ENCODE peak calls at places on chromosomes 2 and 18, in nine cellular contexts. R, G, E, O, X, J, I, Z and U are unnamed samples.

GRCh38 chr2:152468832-152469692 is 134.1 kb downstream of the FMNL2 start:
- DNase-seq in O (peak; percentile 58), X (no peak), Z (no peak), J (no peak), E (no peak), G (peak; percentile 57), R (peak; percentile 58), I (peak; percentile 48), U (no peak)

GRCh38 chr2:181774601-181775179 is 94.4 kb upstream of the NEUROD1 start:
- DNase-seq in O (no peak), E (no peak), G (no peak), X (no peak), I (no peak), Z (no peak), J (no peak), R (peak; percentile 46), U (no peak)

GRCh38 chr2:54964271-54964670 is 86.0 kb downstream of the RTN4 start:
- DNase-seq in Z (no peak), G (no peak), I (no peak), E (no peak), X (no peak), R (peak; percentile 72), O (no peak), J (no peak), U (no peak)

GRCh38 chr2:237438082-237438925 is 24.3 kb upstream of the COL6A3 start:
- DNase-seq in O (peak; percentile 55), I (no peak), G (no peak), X (no peak), Z (no peak), E (no peak), J (no peak), R (peak; percentile 35), U (no peak)

GRCh38 chr18:35513181-35513932 is 15.6 kb upstream of the INO80C start:
- DNase-seq in R (peak; percentile 86), J (peak; percentile 52), X (peak; percentile 49), O (no peak), I (no peak), Z (peak; percentile 61), G (peak; percentile 41), E (peak; percentile 22), U (no peak)

GRCh38 chr18:22113144-22113813 is 56.1 kb upstream of the GATA6 start:
- DNase-seq in G (no peak), I (no peak), O (peak; percentile 61), R (no peak), Z (peak; percentile 90), E (no peak), J (no peak), X (no peak), U (no peak)

GRCh38 chr2:64204716-64205115 is 60.5 kb upstream of the PELI1 start:
- DNase-seq in Z (no peak), G (no peak), X (no peak), R (no peak), E (no peak), I (no peak), O (no peak), J (no peak), U (no peak)

GRCh38 chr2:11753886-11754704 is 7.7 kb downstream of the LPIN1 start:
- DNase-seq in Z (no peak), E (no peak), J (no peak), I (peak; percentile 86), G (no peak), X (no peak), O (peak; percentile 72), R (peak; percentile 75), U (no peak)

GRCh38 chr2:104852161-104852689 is 1.7 kb upstream of the POU3F3 start:
- DNase-seq in I (no peak), X (no peak), R (peak; percentile 64), E (peak; percentile 27), J (peak; percentile 57), G (no peak), Z (no peak), O (no peak), U (no peak)

GRCh38 chr2:33340265-33340664 is 136.2 kb upstream of the RASGRP3 start:
- DNase-seq in O (no peak), G (no peak), Z (peak; percentile 83), R (no peak), E (no peak), X (peak; percentile 57), I (peak; percentile 55), J (no peak), U (no peak)

GRCh38 chr2:38098351-38099095 is 22.6 kb upstream of the CYP1B1 start:
- DNase-seq in O (no peak), Z (no peak), X (no peak), G (no peak), J (no peak), E (no peak), I (no peak), R (no peak), U (no peak)

GRCh38 chr2:54067851-54068375 is 47.5 kb upstream of the ACYP2 start:
- DNase-seq in J (no peak), Z (no peak), I (no peak), R (peak; percentile 52), G (no peak), O (no peak), E (no peak), X (no peak), U (no peak)

GRCh38 chr18:76454429-76454828 is 40.6 kb downstream of the ZNF516 start:
- DNase-seq in O (no peak), J (no peak), Z (no peak), G (no peak), R (peak; percentile 35), I (no peak), X (no peak), E (no peak), U (no peak)
- H3K4me1 ChIP-seq in O (no peaks in the 10 kb centered on the region), J (peaks cover 85% of the 10 kb centered on the region), Z (peaks cover 53% of the 10 kb centered on the region), G (peaks cover 22% of the 10 kb centered on the region), R (peaks cover 13% of the 10 kb centered on the region), I (peaks cover 15% of the 10 kb centered on the region), X (peaks cover 10% of the 10 kb centered on the region), E (peaks cover 9% of the 10 kb centered on the region), U (peaks cover 3% of the 10 kb centered on the region)

GRCh38 chr2:86489542-86489941 is 48.4 kb downstream of the KDM3A start:
- DNase-seq in J (peak; percentile 12), O (no peak), E (no peak), G (no peak), I (no peak), R (no peak), X (no peak), Z (no peak), U (no peak)

GRCh38 chr2:86488561-86489250 is 47.5 kb downstream of the KDM3A start:
- DNase-seq in I (no peak), X (no peak), J (no peak), G (no peak), Z (no peak), O (no peak), R (no peak), E (no peak), U (no peak)

GRCh38 chr2:86490245-86490644 is 49.1 kb downstream of the KDM3A start:
- DNase-seq in O (no peak), Z (no peak), G (no peak), X (no peak), J (no peak), I (no peak), E (no peak), R (no peak), U (no peak)

GRCh38 chr2:86491088-86491487 is 49.9 kb downstream of the KDM3A start:
- DNase-seq in X (no peak), R (peak; percentile 76), I (no peak), Z (no peak), O (no peak), J (peak; percentile 12), E (no peak), G (no peak), U (no peak)

GRCh38 chr2:86492057-86492456 is 50.9 kb downstream of the KDM3A start:
- DNase-seq in I (no peak), O (peak; percentile 20), R (peak; percentile 60), Z (no peak), G (no peak), X (no peak), E (peak; percentile 60), J (no peak), U (no peak)
- H3K36me3 ChIP-seq in I (peaks cover 7% of the 10 kb centered on the region), O (peaks cover 35% of the 10 kb centered on the region), R (peaks cover 11% of the 10 kb centered on the region), Z (peaks cover 27% of the 10 kb centered on the region), G (peaks cover 34% of the 10 kb centered on the region), X (peaks cover 48% of the 10 kb centered on the region), E (peaks cover 72% of the 10 kb centered on the region), J (peaks cover 84% of the 10 kb centered on the region), U (peaks cover 7% of the 10 kb centered on the region)

GRCh38 chr2:240133401-240133800 is 2.7 kb downstream of the COPS9 start:
- DNase-seq in O (no peak), R (no peak), Z (no peak), X (no peak), J (no peak), E (no peak), I (no peak), G (no peak), U (no peak)

GRCh38 chr2:240136013-240136670 is at the start of gene COPS9:
- DNase-seq in J (peak; percentile 93), X (peak; percentile 86), Z (peak; percentile 91), E (peak; percentile 87), O (peak; percentile 86), I (peak; percentile 85), R (peak; percentile 88), G (no peak), U (peak; percentile 27)

GRCh38 chr2:240135706-240136012 is 446 bp downstream of the COPS9 start:
- DNase-seq in X (no peak), Z (no peak), J (no peak), O (no peak), G (no peak), I (no peak), E (no peak), R (no peak), U (no peak)

GRCh38 chr2:240134956-240135520 is 1.1 kb downstream of the COPS9 start:
- DNase-seq in O (no peak), I (no peak), R (no peak), Z (no peak), J (no peak), E (no peak), X (no peak), G (no peak), U (no peak)

DNA sequence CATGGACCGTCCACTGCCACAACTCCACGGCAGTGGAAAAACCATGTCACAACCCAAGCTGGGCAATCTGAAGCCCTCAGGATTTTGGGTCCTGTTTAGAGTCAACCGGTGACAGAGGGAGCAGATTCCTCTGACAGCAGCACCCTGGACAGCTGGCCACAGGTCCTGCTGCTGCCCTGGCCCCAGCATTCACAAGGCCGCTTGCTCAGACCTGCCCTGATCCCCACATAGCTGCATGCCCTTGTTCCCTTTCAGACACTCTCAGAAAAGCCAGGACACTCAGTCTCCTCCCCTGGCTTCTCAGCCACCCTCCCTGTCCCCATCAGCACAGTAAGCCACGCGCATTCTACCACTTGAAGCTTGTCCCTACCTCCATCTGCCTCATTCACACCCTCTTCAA is 1.6 kb downstream of the COPS9 start:
- DNase-seq in R (no peak), X (no peak), J (no peak), O (no peak), E (no peak), G (no peak), I (no peak), Z (no peak), U (no peak)
- H3K4me3 ChIP-seq in R (no peak overlapping the region), X (no peak overlapping the region), J (no peak overlapping the region), O (no peak overlapping the region), E (no peak overlapping the region), G (peak overlapping the region; percentile 99), I (no peak overlapping the region), Z (no peak overlapping the region), U (no peak overlapping the region)

DNA sequence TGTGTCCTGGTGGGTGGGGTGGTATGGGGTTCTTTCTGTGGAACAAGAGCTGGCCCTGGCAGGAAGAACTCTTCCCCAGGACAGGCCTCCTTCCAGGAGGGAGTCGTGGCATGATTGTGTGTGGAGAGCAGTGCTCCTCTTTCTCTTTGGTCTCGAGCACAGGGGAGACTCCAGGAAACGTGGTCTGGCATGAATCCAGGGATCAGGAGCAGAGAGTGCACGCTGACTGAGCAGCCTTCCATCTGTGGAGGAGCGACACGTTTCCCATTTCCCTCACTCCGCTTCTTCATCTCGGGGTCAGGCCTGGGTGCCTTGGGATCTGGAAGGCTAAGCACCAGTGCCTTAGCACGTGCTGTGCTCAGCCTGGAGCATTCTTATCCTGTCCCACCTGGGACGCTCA is 132.0 kb upstream of the HDAC4 start:
- DNase-seq in X (no peak), G (no peak), I (no peak), R (no peak), Z (no peak), J (no peak), O (peak; percentile 18), E (no peak), U (no peak)
- H3K4me1 ChIP-seq in X (no peaks in the 10 kb centered on the region), G (no peaks in the 10 kb centered on the region), I (no peaks in the 10 kb centered on the region), R (no peaks in the 10 kb centered on the region), Z (no peaks in the 10 kb centered on the region), J (no peaks in the 10 kb centered on the region), O (no peaks in the 10 kb centered on the region), E (no peaks in the 10 kb centered on the region), U (peaks cover 2% of the 10 kb centered on the region)